ENCODE peak calls at places on chromosomes 6 and 20, in eight cellular contexts. Q, H, L, Y, K, S, N and X are unnamed samples.

GRCh38 chr6:149855741-149856140 is 8.4 kb downstream of the LRP11 start:
- DNase-seq in Q (no peak), H (no peak), L (no peak), Y (no peak), K (no peak), S (no peak), N (no peak), X (no peak)

GRCh38 chr6:141488466-141488865 is 644.3 kb upstream of the GJE1 start:
- DNase-seq in Q (no peak), H (no peak), L (peak; percentile 16), Y (no peak), K (no peak), S (no peak), N (no peak), X (no peak)

GRCh38 chr6:16933532-16933931 is 168.3 kb upstream of the STMND1 start:
- DNase-seq in Q (no peak), H (no peak), L (no peak), Y (no peak), K (no peak), S (no peak), N (no peak), X (no peak)

GRCh38 chr20:51027396-51027795 is 4.5 kb upstream of the KCNG1 start:
- DNase-seq in Q (no peak), H (peak; percentile 19), L (no peak), Y (no peak), K (no peak), S (no peak), N (no peak), X (no peak)

GRCh38 chr20:3258429-3258828 is 19.4 kb upstream of the SLC4A11 start:
- DNase-seq in Q (no peak), H (no peak), L (no peak), Y (no peak), K (no peak), S (no peak), N (no peak), X (no peak)

GRCh38 chr6:44041461-44042260 is 85.6 kb downstream of the MRPL14 start:
- DNase-seq in Q (no peak), H (peak; percentile 86), L (peak; percentile 97), Y (peak; percentile 40), K (peak; percentile 99), S (peak; percentile 96), N (peak; percentile 31), X (no peak)

GRCh38 chr20:61699184-61700066 is 366.3 kb downstream of the TAF4 start:
- DNase-seq in Q (no peak), H (no peak), L (no peak), Y (no peak), K (peak; percentile 10), S (no peak), N (peak; percentile 46), X (no peak)

GRCh38 chr6:170036916-170037315 is 254.0 kb downstream of the DLL1 start:
- DNase-seq in Q (no peak), H (peak; percentile 50), L (no peak), Y (no peak), K (no peak), S (no peak), N (peak; percentile 15), X (no peak)

GRCh38 chr6:148497717-148498116 is 155.1 kb downstream of the SASH1 start:
- DNase-seq in Q (no peak), H (no peak), L (no peak), Y (no peak), K (peak; percentile 20), S (no peak), N (no peak), X (no peak)

GRCh38 chr6:170117111-170117972 is 173.5 kb downstream of the DLL1 start:
- DNase-seq in Q (no peak), H (peak; percentile 58), L (no peak), Y (no peak), K (no peak), S (no peak), N (peak; percentile 60), X (no peak)

GRCh38 chr6:138341176-138341575 is 36.5 kb upstream of the SMIM28 start:
- DNase-seq in Q (no peak), H (no peak), L (no peak), Y (no peak), K (no peak), S (no peak), N (no peak), X (no peak)

GRCh38 chr20:25538838-25539665 is 46.3 kb downstream of the NINL start:
- DNase-seq in Q (no peak), H (no peak), L (no peak), Y (no peak), K (no peak), S (no peak), N (no peak), X (no peak)

GRCh38 chr20:58993332-58994248 is 12.5 kb downstream of the NELFCD start:
- DNase-seq in Q (no peak), H (peak; percentile 12), L (no peak), Y (no peak), K (no peak), S (no peak), N (no peak), X (no peak)